ENCODE peak calls at places on chromosomes 16 and 17, in five cellular contexts. A is hepatic stellate cell; E is activated naive CD8-positive, alpha-beta T cell treated with anti-CD3 and anti-CD28 coated beads for 36 hours; O is PC-9; G is stimulated activated naive CD4-positive, alpha-beta T cell. X is an unnamed sample.

GRCh38 chr17:64203630-64204029 is 59.4 kb downstream of the TEX2 start:
- DNase-seq in A (no peak), E (no peak), O (no peak), G (no peak), X (no peak)

GRCh38 chr17:63476494-63476856 is 386 bp upstream of the ACE start:
- DNase-seq in A (no peak), E (no peak), O (no peak), G (no peak), X (no peak)

GRCh38 chr17:55889271-55889670 is 138.4 kb downstream of the PCTP start:
- DNase-seq in A (no peak), E (no peak), O (no peak), G (no peak), X (peak; percentile 31)

GRCh38 chr16:26169451-26169850 is 477.7 kb downstream of the HS3ST4 start:
- DNase-seq in A (no peak), E (no peak), O (no peak), G (no peak), X (no peak)

GRCh38 chr17:53313746-53314145 is 509.0 kb upstream of the KIF2B start:
- DNase-seq in A (no peak), E (no peak), O (no peak), G (no peak), X (peak; percentile 24)

GRCh38 chr17:83010323-83011200 is 68.8 kb upstream of the METRNL start:
- DNase-seq in A (no peak), E (no peak), O (no peak), G (no peak), X (no peak)

GRCh38 chr16:51154271-51155171 is 3.5 kb upstream of the SALL1 start:
- DNase-seq in A (no peak), E (no peak), O (no peak), G (no peak), X (no peak)

GRCh38 chr17:3558603-3559269 is 1.1 kb upstream of the TRPV3 start:
- DNase-seq in A (peak; percentile 71), E (peak; percentile 65), O (peak; percentile 74), G (no peak), X (peak; percentile 96)

GRCh38 chr17:80964231-80964856 is 27.3 kb upstream of the CHMP6 start:
- DNase-seq in A (no peak), E (no peak), O (no peak), G (no peak), X (no peak)

GRCh38 chr17:27635275-27635823 is 4.4 kb downstream of the LGALS9 start:
- DNase-seq in A (no peak), E (no peak), O (no peak), G (no peak), X (no peak)

GRCh38 chr17:39529455-39529854 is 68.2 kb downstream of the CDK12 start:
- DNase-seq in A (no peak), E (no peak), O (no peak), G (no peak), X (no peak)

GRCh38 chr17:21085707-21086106 is 41.1 kb upstream of the DHRS7B start:
- DNase-seq in A (no peak), E (peak; percentile 3), O (no peak), G (no peak), X (no peak)

GRCh38 chr16:28623172-28623711 is 13.4 kb upstream of the SULT1A1 start:
- DNase-seq in A (no peak), E (peak; percentile 83), O (peak; percentile 89), G (peak; percentile 58), X (peak; percentile 52)

GRCh38 chr16:23232806-23233205 is 50.3 kb downstream of the SCNN1G start:
- DNase-seq in A (no peak), E (no peak), O (no peak), G (no peak), X (no peak)

GRCh38 chr16:87581867-87582220 is 20.5 kb upstream of the JPH3 start:
- DNase-seq in A (peak; percentile 99), E (no peak), O (peak; percentile 75), G (no peak), X (peak; percentile 70)

GRCh38 chr17:48592592-48592991 is 987 bp downstream of the HOXB5 start:
- DNase-seq in A (no peak), E (no peak), O (no peak), G (no peak), X (no peak)

GRCh38 chr17:43543771-43544575 is 2.2 kb downstream of the ETV4 start:
- DNase-seq in A (no peak), E (no peak), O (peak; percentile 16), G (no peak), X (no peak)

GRCh38 chr17:51044964-51045363 is 75.7 kb downstream of the SPAG9 start:
- DNase-seq in A (no peak), E (no peak), O (no peak), G (no peak), X (no peak)

GRCh38 chr17:69059458-69060205 is 1.1 kb downstream of the ABCA9 start:
- DNase-seq in A (no peak), E (no peak), O (no peak), G (no peak), X (no peak)

GRCh38 chr16:29898786-29899515 is 399 bp downstream of the SEZ6L2 start:
- DNase-seq in A (no peak), E (no peak), O (peak; percentile 78), G (no peak), X (no peak)

GRCh38 chr16:86931410-86931941 is 353.1 kb downstream of the FOXL1 start:
- DNase-seq in A (peak; percentile 88), E (no peak), O (no peak), G (no peak), X (peak; percentile 49)

GRCh38 chr17:74875155-74875969 is 2.6 kb upstream of the FDXR start:
- DNase-seq in A (no peak), E (no peak), O (no peak), G (no peak), X (no peak)

GRCh38 chr17:48610282-48611211 is at the start of gene HOXB7:
- DNase-seq in A (peak; percentile 94), E (peak; percentile 70), O (peak; percentile 64), G (peak; percentile 48), X (no peak)

GRCh38 chr17:31560836-31561235 is 169.4 kb downstream of the RAB11FIP4 start:
- DNase-seq in A (no peak), E (no peak), O (peak; percentile 34), G (no peak), X (no peak)

GRCh38 chr17:17078832-17079231 is 36.6 kb downstream of the MPRIP start:
- DNase-seq in A (no peak), E (no peak), O (no peak), G (no peak), X (no peak)

GRCh38 chr16:68083861-68084503 is 1.2 kb upstream of the NFATC3 start:
- DNase-seq in A (peak; percentile 68), E (no peak), O (peak; percentile 46), G (no peak), X (no peak)

GRCh38 chr17:81461607-81462500 is 50.7 kb downstream of the ACTG1 start:
- DNase-seq in A (no peak), E (no peak), O (no peak), G (no peak), X (no peak)

GRCh38 chr17:48840441-48840840 is 9.6 kb downstream of the CALCOCO2 start:
- DNase-seq in A (no peak), E (no peak), O (no peak), G (no peak), X (no peak)

X was measured in foreskin keratinocyte.